ENCODE peak calls at places on chromosome 3, in seven cellular contexts. D, O, Z, Y, W, F and L are unnamed samples. For H3K9me3, the result is how much of the 10 kb centered on the place peaks cover.

GRCh38 chr3:129961142-129961541 is 13.4 kb upstream of the TRH start:
- DNase-seq in O (no peak), Z (no peak), F (no peak), Y (no peak), D (no peak), W (no peak), L (no peak)

GRCh38 chr3:119195151-119195476 is 21.7 kb downstream of the UPK1B start:
- DNase-seq in W (no peak), Y (no peak), O (no peak), Z (no peak), D (no peak), F (no peak), L (no peak)

GRCh38 chr3:120780977-120781376 is 38.4 kb downstream of the GTF2E1 start:
- DNase-seq in Y (peak), O (peak), D (no peak), Z (peak), W (peak), F (peak), L (no peak)

GRCh38 chr3:42020681-42021307 is 58.9 kb upstream of the ULK4 start:
- DNase-seq in W (no peak), Z (no peak), O (no peak), F (peak), Y (no peak), D (no peak), L (no peak)

GRCh38 chr3:33790091-33790490 is 8.3 kb upstream of the PDCD6IP start:
- DNase-seq in F (no peak), O (no peak), Y (no peak), W (no peak), D (no peak), Z (peak), L (no peak)

GRCh38 chr3:117927831-117928230 is 1106.8 kb downstream of the IGSF11 start:
- DNase-seq in Z (no peak), Y (no peak), W (no peak), F (peak), O (no peak), D (no peak), L (no peak)

GRCh38 chr3:192482391-192482790 is 244.9 kb downstream of the FGF12 start:
- DNase-seq in F (peak), D (no peak), W (no peak), O (no peak), Z (no peak), Y (no peak), L (no peak)

GRCh38 chr3:125482406-125482805 is 37.6 kb downstream of the SNX4 start:
- DNase-seq in F (no peak), O (no peak), Z (no peak), Y (no peak), W (no peak), D (no peak), L (no peak)

GRCh38 chr3:115146032-115146417 is 1.1 kb downstream of the ZBTB20 start:
- DNase-seq in Z (peak), O (peak), Y (no peak), W (peak), D (no peak), F (peak), L (peak)

GRCh38 chr3:72044231-72044935 is 259.4 kb upstream of the PROK2 start:
- DNase-seq in Y (no peak), Z (no peak), O (no peak), W (no peak), F (peak), D (no peak), L (no peak)

GRCh38 chr3:33403756-33404155 is 36.4 kb downstream of the UBP1 start:
- DNase-seq in O (no peak), Z (no peak), W (no peak), D (no peak), Y (no peak), F (peak), L (no peak)

GRCh38 chr3:171018151-171018935 is 8.2 kb downstream of the SLC2A2 start:
- DNase-seq in Y (no peak), F (peak), D (no peak), Z (no peak), O (peak), W (no peak), L (no peak)

GRCh38 chr3:159829056-159829995 is 159.3 kb upstream of the IL12A start:
- DNase-seq in W (no peak), F (peak), O (peak), Z (no peak), Y (peak), D (peak), L (no peak)

GRCh38 chr3:58180940-58181587 is 29.7 kb downstream of the DNASE1L3 start:
- DNase-seq in F (no peak), Y (no peak), O (no peak), W (no peak), Z (no peak), D (no peak), L (no peak)

GRCh38 chr3:107271787-107272387 is 105.4 kb upstream of the CCDC54 start:
- DNase-seq in F (peak), Z (peak), W (no peak), Y (no peak), D (no peak), O (no peak), L (no peak)

GRCh38 chr3:8962226-8962861 is 928 bp downstream of the RAD18 start:
- DNase-seq in F (peak), D (no peak), W (no peak), Z (no peak), Y (no peak), O (no peak), L (no peak)

GRCh38 chr3:159859424-159859823 is 129.2 kb upstream of the IL12A start:
- DNase-seq in D (no peak), Y (no peak), O (no peak), Z (no peak), W (no peak), F (no peak), L (no peak)

GRCh38 chr3:177491301-177492031 is 294.2 kb upstream of the TBL1XR1 start:
- DNase-seq in F (peak), Y (no peak), D (no peak), Z (no peak), W (no peak), O (no peak), L (no peak)

GRCh38 chr3:37967252-37967881 is 23.2 kb upstream of the VILL start:
- DNase-seq in Z (peak), O (peak), D (peak), Y (peak), W (peak), F (peak), L (peak)

GRCh38 chr3:10445561-10445960 is 59.8 kb downstream of the ATP2B2 start:
- DNase-seq in F (peak), D (no peak), W (no peak), Z (no peak), O (no peak), Y (no peak), L (peak)

GRCh38 chr3:67617518-67617917 is 36.9 kb downstream of the SUCLG2 start:
- DNase-seq in Z (no peak), Y (no peak), F (no peak), D (no peak), O (no peak), W (no peak), L (no peak)

GRCh38 chr3:104564045-104564643 is 802.6 kb upstream of the ALCAM start:
- DNase-seq in W (peak), Y (no peak), F (peak), O (peak), D (no peak), Z (peak), L (peak)

GRCh38 chr3:32026583-32026982 is 45.0 kb downstream of the ZNF860 start:
- DNase-seq in D (no peak), Z (no peak), O (no peak), F (no peak), Y (no peak), W (no peak), L (no peak)

GRCh38 chr3:11717768-11718581 is 74.3 kb upstream of the VGLL4 start:
- DNase-seq in Z (peak), F (peak), D (no peak), Y (no peak), O (no peak), W (no peak), L (no peak)

GRCh38 chr3:111621535-111621934 is 26.4 kb upstream of the ZBED2 start:
- DNase-seq in Y (no peak), Z (no peak), D (no peak), F (no peak), O (no peak), W (no peak), L (no peak)

GRCh38 chr3:133273346-133273745 is 126.5 kb upstream of the BFSP2 start:
- DNase-seq in W (no peak), O (no peak), D (no peak), Z (no peak), Y (no peak), F (no peak), L (no peak)

GRCh38 chr3:194056731-194057415 is 79.1 kb upstream of the HES1 start:
- DNase-seq in Y (no peak), O (no peak), D (no peak), Z (no peak), F (no peak), W (no peak), L (no peak)

GRCh38 chr3:36877930-36878685 is 66.7 kb downstream of the TRANK1 start:
- DNase-seq in O (no peak), F (no peak), D (no peak), Y (no peak), W (no peak), Z (no peak), L (no peak)

GRCh38 chr3:22012471-22012870 is 261.5 kb upstream of the ZNF385D start:
- DNase-seq in D (no peak), F (peak), Z (no peak), Y (no peak), O (no peak), W (no peak), L (no peak)

GRCh38 chr3:119978554-119979208 is 115.6 kb downstream of the GSK3B start:
- DNase-seq in Z (no peak), F (no peak), Y (no peak), W (no peak), D (no peak), O (no peak), L (no peak)

GRCh38 chr3:101829066-101829830 is 20.1 kb upstream of the NFKBIZ start:
- DNase-seq in D (peak), Y (peak), Z (no peak), F (peak), O (peak), W (no peak), L (peak)

GRCh38 chr3:129688310-129688895 is 81.9 kb upstream of the PLXND1 start:
- DNase-seq in F (peak), Y (peak), O (peak), Z (no peak), W (no peak), D (peak), L (peak)

GRCh38 chr3:36800533-36801116 is 36.3 kb upstream of the DCLK3 start:
- DNase-seq in F (no peak), Y (no peak), W (no peak), D (no peak), Z (no peak), O (no peak), L (no peak)

GRCh38 chr3:87351913-87352312 is 75.5 kb upstream of the POU1F1 start:
- DNase-seq in O (no peak), Y (no peak), F (no peak), Z (no peak), D (no peak), W (no peak), L (no peak)

GRCh38 chr3:182215881-182216280 is 504.2 kb downstream of the SOX2 start:
- DNase-seq in Z (no peak), D (no peak), F (no peak), O (no peak), Y (no peak), W (no peak), L (no peak)

GRCh38 chr3:182216311-182216970 is 504.7 kb downstream of the SOX2 start:
- DNase-seq in Y (no peak), F (no peak), O (no peak), W (no peak), Z (no peak), D (no peak), L (no peak)

GRCh38 chr3:182214406-182214805 is 502.7 kb downstream of the SOX2 start:
- DNase-seq in F (peak), D (peak), W (no peak), O (no peak), Y (no peak), Z (no peak), L (no peak)

GRCh38 chr3:182212479-182213076 is 500.9 kb downstream of the SOX2 start:
- DNase-seq in Y (peak), O (peak), F (peak), Z (peak), D (peak), W (no peak), L (no peak)
- H3K4me3 ChIP-seq in Y (no peak), O (no peak), F (no peak), Z (no peak), D (no peak), W (no peak), L (no peak)

DNA sequence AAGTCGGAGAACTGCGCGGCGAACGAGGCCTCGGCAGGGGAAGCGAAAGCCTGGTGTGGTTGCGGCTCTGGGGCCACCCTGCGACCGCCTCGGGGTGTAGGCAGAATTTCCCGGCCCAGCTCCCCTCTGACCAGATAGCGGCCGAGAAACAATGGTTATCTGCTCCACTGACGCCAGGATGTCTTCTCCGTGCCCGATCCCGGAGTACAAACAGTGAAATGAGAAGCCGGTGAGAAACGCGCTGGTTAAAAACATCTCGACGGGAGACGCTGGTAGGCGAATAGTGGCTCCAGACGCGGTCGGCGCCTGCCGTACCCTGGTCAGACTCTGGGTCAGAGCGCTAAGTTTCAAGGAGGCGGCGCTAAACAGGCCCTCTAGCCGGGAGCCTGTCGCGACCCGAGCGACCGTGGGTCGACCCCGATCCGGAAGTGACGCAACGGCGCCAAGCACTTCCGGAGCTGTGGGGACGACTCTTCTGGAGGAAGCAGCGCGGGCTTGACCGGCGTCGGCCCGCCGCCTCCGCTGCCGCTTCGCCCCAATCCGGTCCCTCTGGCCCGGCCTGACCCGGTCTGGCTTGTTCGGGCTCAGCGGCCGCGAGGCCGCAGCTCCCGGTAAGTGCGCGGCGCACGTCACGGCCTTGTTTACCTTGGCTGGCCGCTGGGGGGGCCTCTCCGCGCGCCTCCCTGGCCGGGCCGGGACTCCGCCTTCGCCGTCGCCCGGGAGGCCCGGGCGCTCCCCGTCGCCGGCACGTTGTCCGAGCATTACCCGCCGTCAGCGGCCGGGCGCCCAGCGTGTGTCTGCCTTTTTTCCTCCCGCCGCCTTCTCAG is at the start of gene ARIH2:
- DNase-seq in Y (peak), F (peak), W (peak), D (peak), O (peak), Z (peak), L (peak)
- TF ChIP-seq CTCF in Y (no peak), F (no peak), W (peak), D (peak), O (no peak), Z (no peak), L (peak)

GRCh38 chr3:7875858-7876442 is 625.7 kb upstream of the LMCD1 start:
- DNase-seq in Y (no peak), O (peak), F (peak), W (no peak), Z (no peak), D (no peak), L (no peak)

GRCh38 chr3:7877312-7877711 is 624.3 kb upstream of the LMCD1 start:
- DNase-seq in F (peak), W (no peak), Y (no peak), D (no peak), O (no peak), Z (no peak), L (no peak)

GRCh38 chr3:7881946-7882345 is 619.7 kb upstream of the LMCD1 start:
- DNase-seq in F (no peak), Z (no peak), W (no peak), D (no peak), Y (no peak), O (no peak), L (no peak)

GRCh38 chr3:7876741-7877297 is 624.8 kb upstream of the LMCD1 start:
- DNase-seq in Y (no peak), W (no peak), Z (no peak), D (no peak), O (no peak), F (peak), L (no peak)

DNA sequence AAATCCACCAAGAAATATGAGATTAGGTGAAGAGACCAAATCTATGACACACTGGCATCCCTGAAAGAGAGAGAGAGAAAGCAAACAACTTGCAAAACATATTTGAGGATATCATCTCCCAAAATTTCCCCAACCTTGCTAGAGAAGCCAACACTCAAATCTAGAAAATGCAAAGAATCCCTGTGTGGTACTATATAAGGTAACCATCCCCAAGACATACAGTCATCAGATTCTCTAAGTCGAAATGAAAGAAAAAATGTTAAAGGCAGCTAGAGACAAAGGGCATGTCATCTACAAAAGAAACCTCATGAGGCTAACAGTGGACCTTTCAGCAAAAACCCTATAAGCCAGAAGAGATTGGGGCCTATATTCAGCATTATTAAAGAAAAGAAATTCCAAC is 622.1 kb upstream of the LMCD1 start:
- DNase-seq in Y (no peak), F (no peak), O (no peak), D (no peak), Z (no peak), W (no peak), L (no peak)
- H3K9me3 ChIP-seq in Y (under half), F (under half), O (under half), D (under half), Z (under half), W (under half), L (under half)

DNA sequence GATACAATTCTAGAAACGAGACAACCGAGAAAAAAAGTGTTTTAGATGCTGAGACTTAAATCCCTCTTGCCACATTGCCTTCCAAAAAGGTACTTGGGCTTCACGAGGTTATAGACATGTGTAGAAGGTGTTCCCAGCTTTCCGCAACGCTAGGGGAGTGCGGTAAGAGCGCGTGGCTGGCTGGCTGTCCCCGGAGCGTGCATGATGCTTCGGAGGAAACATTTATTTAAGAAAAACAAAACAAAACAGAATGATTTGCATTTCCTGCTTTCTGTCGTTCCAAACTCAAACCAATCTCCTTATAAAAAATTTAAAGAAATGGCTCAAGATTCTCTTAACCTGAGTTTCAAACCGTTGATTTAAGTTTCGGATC is 841 bp downstream of the SLC6A20 start:
- DNase-seq in W (no peak), F (no peak), Y (no peak), D (no peak), O (no peak), Z (no peak), L (peak)
- H3K4me3 ChIP-seq in W (no peak), F (no peak), Y (peak), D (peak), O (no peak), Z (peak), L (peak)

GRCh38 chr3:134527037-134527436 is 41.2 kb downstream of the CEP63 start:
- DNase-seq in Z (no peak), F (no peak), Y (no peak), D (no peak), O (no peak), W (no peak), L (no peak)
- TF ChIP-seq CTCF in Z (no peak), F (no peak), Y (peak), D (no peak), O (no peak), W (peak), L (no peak)

DNA sequence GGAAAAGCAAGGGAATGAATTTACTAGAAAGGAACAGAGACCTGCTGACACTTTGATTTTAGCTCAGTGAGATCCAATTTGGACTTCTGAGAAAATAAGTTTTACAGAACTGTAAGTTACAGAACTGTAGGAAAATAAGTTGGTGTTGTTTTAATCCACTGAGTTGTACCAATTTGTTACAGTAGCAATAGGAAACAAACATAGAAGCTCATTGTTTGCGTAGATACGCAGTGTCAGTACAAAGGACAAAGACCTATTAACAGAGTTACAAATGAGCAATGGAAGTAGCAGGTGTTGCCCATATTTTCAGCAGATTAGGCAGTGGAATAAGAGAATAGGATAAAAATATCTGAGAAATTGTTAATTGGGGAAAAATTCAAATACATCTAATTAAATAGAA is 385.8 kb upstream of the CNTN6 start:
- DNase-seq in W (no peak), F (no peak), Z (no peak), O (no peak), D (no peak), Y (no peak), L (no peak)
- H3K9me3 ChIP-seq in W (under half), F (under half), Z (under half), O (under half), D (under half), Y (under half), L (under half)

DNA sequence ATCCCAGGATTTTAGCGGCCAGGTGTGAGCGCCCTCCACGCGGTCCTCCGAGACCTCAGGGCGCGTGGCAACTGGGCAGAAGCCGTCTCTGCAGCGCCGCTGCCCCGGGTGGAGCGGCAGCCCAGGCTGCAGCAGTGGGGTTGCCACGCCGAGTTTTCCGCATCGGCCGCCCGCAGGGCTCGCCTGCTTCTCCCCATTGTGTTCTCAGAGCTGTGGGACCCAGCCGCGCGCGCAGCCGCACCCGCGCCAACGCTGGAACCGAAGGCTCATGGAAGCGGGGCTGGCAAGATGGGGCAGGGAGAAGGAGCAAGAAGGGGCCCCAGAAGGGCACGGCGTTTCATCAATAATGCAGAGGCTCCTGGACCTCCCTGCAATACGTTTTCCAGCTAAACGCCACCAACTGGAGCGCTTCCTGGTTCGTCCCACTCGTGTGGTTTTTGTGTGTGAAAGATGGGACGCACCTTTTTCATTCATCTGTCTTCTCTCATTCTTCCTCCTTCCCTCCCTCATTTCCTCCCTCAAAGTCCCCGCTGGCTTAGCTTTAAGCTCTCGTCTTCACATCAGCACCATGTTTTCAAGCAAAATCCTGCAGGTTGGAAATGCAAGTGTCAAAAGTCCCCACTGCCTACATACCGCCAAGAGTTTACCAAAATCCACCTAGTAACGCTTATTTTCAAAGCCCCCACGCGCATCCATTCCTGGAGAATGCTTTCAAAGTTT is 1.2 kb downstream of the ROBO1 start:
- DNase-seq in W (no peak), Y (no peak), Z (no peak), F (peak), O (no peak), D (no peak), L (no peak)
- H3K4me3 ChIP-seq in W (no peak), Y (no peak), Z (no peak), F (no peak), O (no peak), D (peak), L (no peak)

GRCh38 chr3:16896820-16897219 is 12.1 kb downstream of the PLCL2 start:
- DNase-seq in Z (no peak), D (no peak), W (no peak), F (no peak), Y (no peak), O (no peak), L (no peak)
- TF ChIP-seq CTCF in Z (no peak), D (no peak), W (no peak), F (no peak), Y (no peak), O (no peak), L (no peak)